ENCODE peak calls at places on chromosomes 7 and 10, in eight cellular contexts. B, N, W, R, O, Y, F and H are unnamed samples.

GRCh38 chr7:27088002-27088931 is 7.5 kb downstream of the HOXA1 start:
- DNase-seq in F (no peak), W (no peak), B (no peak), Y (no peak), R (no peak), O (no peak), N (no peak), H (no peak)

GRCh38 chr7:155398944-155399343 is 59.0 kb upstream of the EN2 start:
- DNase-seq in Y (no peak), O (no peak), B (no peak), N (no peak), R (no peak), F (no peak), W (no peak), H (no peak)

GRCh38 chr7:139915301-139915863 is 86.3 kb downstream of the TBXAS1 start:
- DNase-seq in W (no peak), O (peak; percentile 34), F (no peak), B (no peak), N (no peak), R (no peak), Y (no peak), H (peak; percentile 78)

GRCh38 chr7:492714-493065 is 27.0 kb downstream of the PDGFA start:
- DNase-seq in B (no peak), R (no peak), F (no peak), N (no peak), Y (no peak), W (no peak), O (no peak), H (no peak)

GRCh38 chr7:25619963-25620799 is 391.9 kb upstream of the NPVF start:
- DNase-seq in B (peak; percentile 31), F (no peak), N (no peak), R (peak; percentile 76), O (no peak), Y (peak; percentile 8), W (no peak), H (no peak)

GRCh38 chr10:48655426-48656240 is 29.0 kb upstream of the WDFY4 start:
- DNase-seq in W (peak; percentile 62), R (peak; percentile 43), F (no peak), B (peak; percentile 77), O (peak; percentile 32), Y (peak; percentile 91), N (no peak), H (peak; percentile 55)

GRCh38 chr7:6166443-6166871 is 106.0 kb downstream of the CYTH3 start:
- DNase-seq in Y (no peak), B (no peak), F (no peak), R (peak; percentile 57), N (no peak), O (no peak), W (no peak), H (no peak)

GRCh38 chr7:537911-538634 is 18.4 kb upstream of the PDGFA start:
- DNase-seq in N (peak; percentile 83), R (no peak), B (peak; percentile 73), F (peak; percentile 98), W (peak; percentile 87), O (peak; percentile 67), Y (no peak), H (peak; percentile 71)

GRCh38 chr10:78764436-78764835 is 304.3 kb upstream of the ZMIZ1 start:
- DNase-seq in B (no peak), W (no peak), N (no peak), F (no peak), R (no peak), O (no peak), Y (no peak), H (no peak)

GRCh38 chr7:132319481-132319880 is 256.8 kb downstream of the PLXNA4 start:
- DNase-seq in O (no peak), F (no peak), W (no peak), B (no peak), N (no peak), Y (no peak), R (no peak), H (no peak)

GRCh38 chr10:35194471-35194870 is 67.8 kb downstream of the CREM start:
- DNase-seq in Y (no peak), O (no peak), R (no peak), N (no peak), B (no peak), F (no peak), W (no peak), H (no peak)

GRCh38 chr7:98423043-98423442 is 22.2 kb upstream of the BAIAP2L1 start:
- DNase-seq in F (peak; percentile 47), R (no peak), O (peak; percentile 43), N (peak; percentile 54), B (no peak), Y (no peak), W (peak; percentile 9), H (no peak)

GRCh38 chr7:44072364-44073231 is 7.2 kb upstream of the PGAM2 start:
- DNase-seq in B (peak; percentile 65), N (peak; percentile 48), W (peak; percentile 83), Y (peak; percentile 60), R (peak; percentile 96), F (peak; percentile 71), O (peak; percentile 87), H (no peak)

GRCh38 chr10:33129987-33130386 is 172.0 kb upstream of the ITGB1 start:
- DNase-seq in F (no peak), B (no peak), Y (no peak), W (no peak), N (no peak), R (no peak), O (peak; percentile 93), H (no peak)

GRCh38 chr7:295155-296154 is 5.5 kb downstream of the FOXL3 start:
- DNase-seq in F (no peak), B (no peak), O (no peak), W (no peak), N (no peak), Y (no peak), R (no peak), H (no peak)

GRCh38 chr7:51290702-51291290 is 25.8 kb downstream of the COBL start:
- DNase-seq in R (no peak), N (no peak), Y (peak; percentile 50), F (no peak), W (no peak), B (no peak), O (no peak), H (no peak)

GRCh38 chr10:72364239-72364777 is 9.6 kb upstream of the DNAJB12 start:
- DNase-seq in B (peak; percentile 91), W (peak; percentile 92), F (peak; percentile 90), O (peak; percentile 93), R (peak; percentile 96), N (peak; percentile 82), Y (peak; percentile 88), H (peak; percentile 81)

GRCh38 chr7:30916255-30916654 is 4.6 kb downstream of the AQP1 start:
- DNase-seq in Y (no peak), W (no peak), O (no peak), F (no peak), B (no peak), R (no peak), N (no peak), H (no peak)
- H3K4me3 ChIP-seq in Y (no peak overlapping the region), W (no peak overlapping the region), O (no peak overlapping the region), F (no peak overlapping the region), B (peak overlapping the region; percentile 9), R (no peak overlapping the region), N (no peak overlapping the region), H (no peak overlapping the region)

DNA sequence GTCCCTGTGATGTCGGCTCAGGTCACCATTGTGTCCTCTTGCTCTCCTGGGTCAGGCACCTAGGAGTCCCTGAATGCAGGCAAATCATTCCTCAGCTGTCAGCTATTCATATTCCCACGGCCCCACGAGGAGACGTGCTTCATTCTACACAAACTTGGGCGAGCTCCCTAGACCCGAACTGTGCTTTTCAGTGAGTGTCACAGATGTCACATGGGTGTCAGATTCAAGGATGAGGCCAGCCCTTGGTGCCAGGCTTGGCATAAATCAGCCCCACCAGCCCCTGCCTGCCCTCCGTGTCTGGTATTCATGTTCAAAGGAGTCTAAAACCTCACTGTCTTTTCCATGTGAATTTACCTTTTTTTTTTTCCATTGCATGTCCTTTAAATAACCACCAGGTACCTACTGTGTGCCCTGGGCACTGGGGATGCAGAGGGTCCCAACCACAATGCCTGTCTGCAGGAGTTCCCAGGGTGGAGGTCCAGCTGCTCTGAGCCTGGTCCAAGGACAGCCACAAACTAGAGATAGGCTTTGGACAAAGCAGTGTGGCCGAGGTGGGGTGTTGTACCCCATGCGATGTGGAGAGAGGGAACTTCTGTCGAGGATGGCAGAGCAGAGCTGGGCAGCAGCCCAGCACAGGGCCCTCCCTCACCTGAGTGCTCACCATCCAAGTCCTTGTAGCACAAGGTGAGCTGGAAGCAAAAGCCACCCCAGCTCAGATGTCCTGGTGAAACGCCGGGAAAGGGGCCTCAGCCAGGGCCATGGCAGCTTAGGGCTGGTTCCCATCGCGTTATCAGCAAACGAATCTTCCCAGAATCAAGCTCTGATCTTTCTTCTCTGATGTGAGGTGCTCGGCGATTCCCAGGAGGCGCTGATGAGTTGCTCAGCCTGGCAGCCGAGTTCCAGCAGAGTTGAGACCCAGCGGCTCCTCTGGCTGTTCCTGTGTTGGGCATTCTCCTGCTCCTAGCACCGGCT is 611.9 kb downstream of the PTPRN2 start:
- DNase-seq in R (no peak), W (no peak), B (no peak), O (no peak), F (no peak), Y (no peak), N (no peak), H (no peak)
- TF ChIP-seq CTCF in R (no peak), W (no peak), B (no peak), O (no peak), F (no peak), Y (no peak), N (peak; percentile 13), H (no peak)

DNA sequence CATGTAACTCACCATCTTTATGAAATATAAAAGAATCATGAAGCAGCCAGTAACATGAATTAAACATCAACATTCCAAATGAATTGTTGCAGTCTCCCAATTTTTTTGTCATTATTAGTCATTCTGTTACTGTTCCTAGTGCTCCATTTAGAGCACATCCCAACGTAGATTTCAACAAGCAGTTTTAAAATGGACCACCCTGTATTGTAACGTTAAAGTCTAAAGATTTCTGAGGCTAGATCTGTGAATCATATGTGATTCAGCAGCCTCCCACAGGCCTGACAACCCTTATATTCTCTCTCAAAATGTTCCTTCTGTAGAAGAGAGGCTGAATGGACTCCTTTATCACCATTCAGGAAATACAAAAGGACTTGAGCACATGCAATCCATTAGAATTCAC is 81.4 kb downstream of the CACNA2D1 start:
- DNase-seq in Y (no peak), B (no peak), O (peak; percentile 51), N (no peak), R (no peak), W (peak; percentile 38), F (no peak), H (no peak)
- H3K4me3 ChIP-seq in Y (no peak overlapping the region), B (no peak overlapping the region), O (no peak overlapping the region), N (no peak overlapping the region), R (no peak overlapping the region), W (no peak overlapping the region), F (no peak overlapping the region), H (no peak overlapping the region)

GRCh38 chr10:130423455-130424305 is 287.5 kb downstream of the GLRX3 start:
- DNase-seq in W (no peak), Y (no peak), R (no peak), N (no peak), O (no peak), F (no peak), B (no peak), H (no peak)

GRCh38 chr10:130425881-130426435 is 289.8 kb downstream of the GLRX3 start:
- DNase-seq in Y (no peak), R (no peak), F (no peak), N (no peak), W (no peak), B (no peak), O (no peak), H (no peak)

GRCh38 chr10:130422366-130423324 is 286.5 kb downstream of the GLRX3 start:
- DNase-seq in O (no peak), F (no peak), N (no peak), Y (no peak), B (no peak), W (no peak), R (no peak), H (no peak)

GRCh38 chr10:130425169-130425568 is 289.0 kb downstream of the GLRX3 start:
- DNase-seq in W (no peak), F (no peak), O (no peak), R (no peak), N (no peak), B (no peak), Y (no peak), H (no peak)

GRCh38 chr10:130424418-130424817 is 288.2 kb downstream of the GLRX3 start:
- DNase-seq in O (no peak), W (no peak), Y (no peak), R (no peak), N (no peak), B (no peak), F (no peak), H (no peak)
- TF ChIP-seq CTCF in O (no peak), W (no peak), Y (no peak), R (no peak), N (no peak), B (no peak), F (no peak), H (no peak)